ENCODE peak calls at places on chromosome 2, in six cellular contexts. M is K562, K is HepG2, X is A549, D is endothelial cell of umbilical vein, I is GM12878. Q is an unnamed sample.

GRCh38 chr2:121382744-121383143 is 97.7 kb upstream of the TFCP2L1 start:
- DNase-seq in M (no peak), K (no peak), X (peak; percentile 27), D (no peak), I (no peak), Q (no peak)

GRCh38 chr2:71358931-71359671 is 27.5 kb downstream of the ZNF638 start:
- DNase-seq in M (no peak), K (no peak), X (no peak), D (no peak), I (no peak), Q (no peak)

GRCh38 chr2:183070942-183071844 is 7.4 kb upstream of the DUSP19 start:
- DNase-seq in M (no peak), K (peak; percentile 67), X (peak; percentile 75), D (peak; percentile 61), I (no peak), Q (peak; percentile 25)

GRCh38 chr2:64405476-64406406 is 48.2 kb upstream of the LGALSL start:
- DNase-seq in M (no peak), K (no peak), X (no peak), D (peak; percentile 32), I (no peak), Q (peak; percentile 25)

GRCh38 chr2:179605341-179605740 is 256.1 kb downstream of the ZNF385B start:
- DNase-seq in M (no peak), K (no peak), X (no peak), D (no peak), I (no peak), Q (no peak)

GRCh38 chr2:104866122-104866864 is 12.4 kb downstream of the POU3F3 start:
- DNase-seq in M (no peak), K (no peak), X (no peak), D (no peak), I (no peak), Q (no peak)

GRCh38 chr2:237876056-237876439 is 16.6 kb downstream of the RAMP1 start:
- DNase-seq in M (no peak), K (no peak), X (no peak), D (no peak), I (no peak), Q (no peak)

GRCh38 chr2:180625006-180625844 is 355.2 kb upstream of the UBE2E3 start:
- DNase-seq in M (no peak), K (no peak), X (no peak), D (peak; percentile 21), I (no peak), Q (no peak)

GRCh38 chr2:72124391-72124790 is 23.3 kb downstream of the CYP26B1 start:
- DNase-seq in M (no peak), K (no peak), X (no peak), D (no peak), I (no peak), Q (no peak)

GRCh38 chr2:15243762-15244161 is 317.4 kb downstream of the NBAS start:
- DNase-seq in M (peak; percentile 27), K (no peak), X (peak; percentile 17), D (peak; percentile 66), I (no peak), Q (no peak)

GRCh38 chr2:127084611-127085031 is 22.3 kb downstream of the BIN1 start:
- DNase-seq in M (no peak), K (no peak), X (no peak), D (no peak), I (no peak), Q (peak; percentile 53)

GRCh38 chr2:16508061-16508851 is 157.4 kb downstream of the CYRIA start:
- DNase-seq in M (peak; percentile 39), K (peak; percentile 21), X (peak; percentile 46), D (peak; percentile 39), I (no peak), Q (peak; percentile 56)

GRCh38 chr2:240300261-240300821 is 135.1 kb upstream of the GPC1 start:
- DNase-seq in M (peak; percentile 1), K (no peak), X (no peak), D (no peak), I (no peak), Q (no peak)

GRCh38 chr2:216289470-216289869 is 82.8 kb downstream of the MARCHF4 start:
- DNase-seq in M (no peak), K (no peak), X (no peak), D (no peak), I (no peak), Q (no peak)

GRCh38 chr2:147588191-147588590 is 256.6 kb upstream of the ACVR2A start:
- DNase-seq in M (no peak), K (no peak), X (no peak), D (no peak), I (no peak), Q (no peak)

GRCh38 chr2:169756342-169756741 is 22.7 kb downstream of the KLHL23 start:
- DNase-seq in M (no peak), K (no peak), X (no peak), D (no peak), I (no peak), Q (no peak)

GRCh38 chr2:715847-716573 is 38.8 kb upstream of the TMEM18 start:
- DNase-seq in M (peak; percentile 27), K (no peak), X (peak; percentile 36), D (no peak), I (no peak), Q (peak; percentile 54)

GRCh38 chr2:136164377-136164776 is 46.4 kb upstream of the CXCR4 start:
- DNase-seq in M (no peak), K (no peak), X (no peak), D (no peak), I (no peak), Q (no peak)

GRCh38 chr2:135473567-135473966 is 57.5 kb downstream of the ZRANB3 start:
- DNase-seq in M (peak; percentile 38), K (peak; percentile 57), X (peak; percentile 27), D (peak; percentile 42), I (peak; percentile 5), Q (peak; percentile 59)

GRCh38 chr2:173288561-173288960 is 66.1 kb upstream of the CDCA7 start:
- DNase-seq in M (no peak), K (no peak), X (peak; percentile 41), D (no peak), I (no peak), Q (no peak)

GRCh38 chr2:46701152-46701551 is 214.5 kb downstream of the MCFD2 start:
- DNase-seq in M (no peak), K (no peak), X (no peak), D (peak; percentile 9), I (no peak), Q (no peak)

GRCh38 chr2:46775722-46776121 is 139.9 kb downstream of the MCFD2 start:
- DNase-seq in M (no peak), K (no peak), X (no peak), D (no peak), I (no peak), Q (peak; percentile 60)

GRCh38 chr2:227862741-227863588 is 8.5 kb upstream of the DAW1 start:
- DNase-seq in M (no peak), K (peak; percentile 54), X (peak; percentile 85), D (peak; percentile 67), I (no peak), Q (peak; percentile 63)

GRCh38 chr2:134774786-134775641 is 56.2 kb upstream of the TMEM163 start:
- DNase-seq in M (no peak), K (no peak), X (no peak), D (no peak), I (no peak), Q (no peak)

GRCh38 chr2:224221455-224221913 is 180.4 kb downstream of the FAM124B start:
- DNase-seq in M (no peak), K (no peak), X (peak; percentile 92), D (peak; percentile 88), I (no peak), Q (no peak)

GRCh38 chr2:159706385-159706980 is 5.8 kb upstream of the MARCHF7 start:
- DNase-seq in M (no peak), K (no peak), X (no peak), D (no peak), I (no peak), Q (peak; percentile 33)

GRCh38 chr2:159708066-159708760 is 4.1 kb upstream of the MARCHF7 start:
- DNase-seq in M (no peak), K (no peak), X (no peak), D (no peak), I (no peak), Q (no peak)

GRCh38 chr2:159703491-159703890 is 8.8 kb upstream of the MARCHF7 start:
- DNase-seq in M (no peak), K (no peak), X (no peak), D (no peak), I (no peak), Q (no peak)
- TF ChIP-seq MYC in M (no peak), K (no peak), X (no peak), D (no peak), I (no peak), Q (no peak)

GRCh38 chr2:29106980-29107388 is 8.2 kb upstream of the CLIP4 start:
- DNase-seq in M (no peak), K (peak; percentile 30), X (no peak), D (no peak), I (no peak), Q (no peak)

GRCh38 chr2:29110916-29111315 is 4.3 kb upstream of the CLIP4 start:
- DNase-seq in M (no peak), K (no peak), X (no peak), D (no peak), I (no peak), Q (no peak)

GRCh38 chr2:29106241-29106640 is 9.0 kb upstream of the CLIP4 start:
- DNase-seq in M (no peak), K (no peak), X (no peak), D (no peak), I (no peak), Q (no peak)

GRCh38 chr2:29109246-29109645 is 6.0 kb upstream of the CLIP4 start:
- DNase-seq in M (no peak), K (no peak), X (no peak), D (no peak), I (no peak), Q (no peak)

DNA sequence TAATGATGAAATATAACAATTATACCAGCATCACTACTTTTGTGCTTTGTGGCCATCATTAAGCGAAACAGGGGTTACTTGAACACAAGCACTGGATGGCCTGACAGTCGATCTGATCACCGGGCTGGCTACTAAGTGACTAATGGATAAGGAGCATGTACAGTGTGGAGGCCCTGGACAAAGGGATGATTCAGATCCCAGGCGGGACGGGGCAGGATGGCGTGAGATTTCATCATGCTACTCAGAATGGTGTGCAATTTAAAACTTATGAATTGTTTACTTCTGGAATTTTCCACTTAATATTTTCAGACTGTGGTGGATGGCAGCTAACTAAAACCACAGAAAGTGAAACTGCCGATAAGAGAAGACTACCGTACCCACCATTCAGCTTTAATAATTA is 7.0 kb upstream of the CLIP4 start:
- DNase-seq in M (no peak), K (peak; percentile 84), X (peak; percentile 90), D (no peak), I (no peak), Q (no peak)
- H3K4me3 ChIP-seq in M (no peak overlapping the region), K (peak overlapping the region; percentile 5), X (peak overlapping the region; percentile 7), D (no peak overlapping the region), I (no peak overlapping the region), Q (no peak overlapping the region)

DNA sequence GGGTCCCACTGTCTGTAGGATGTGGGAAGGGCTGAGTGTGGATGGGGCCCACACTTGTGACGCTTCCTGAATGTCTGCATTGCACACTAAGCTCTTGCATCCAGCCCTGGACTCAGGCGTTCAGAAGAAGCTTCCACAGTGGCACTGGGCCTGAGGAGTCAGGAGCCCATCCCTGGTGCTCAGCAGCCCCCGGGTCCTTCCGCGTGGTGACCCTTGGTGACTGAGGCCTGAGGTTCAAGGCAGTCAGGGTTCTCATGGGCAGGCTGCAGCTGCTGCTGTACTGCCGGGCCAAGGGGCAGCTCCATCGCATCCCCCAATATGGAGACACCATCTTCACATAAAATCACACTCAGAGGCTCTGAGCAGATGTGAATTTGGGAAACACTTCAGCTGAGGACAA is 65.8 kb upstream of the TUBA3E start:
- DNase-seq in M (no peak), K (no peak), X (no peak), D (no peak), I (no peak), Q (no peak)
- TF ChIP-seq MYC in M (no peak), K (no peak), X (no peak), D (no peak), I (no peak), Q (no peak)

GRCh38 chr2:202434472-202434871 is 58.3 kb downstream of the BMPR2 start:
- DNase-seq in M (no peak), K (no peak), X (no peak), D (no peak), I (no peak), Q (no peak)
- H3K4me3 ChIP-seq in M (no peak overlapping the region), K (no peak overlapping the region), X (no peak overlapping the region), D (no peak overlapping the region), I (no peak overlapping the region), Q (no peak overlapping the region)